ENCODE peak calls at places on chromosome 13, in four cellular contexts. I is K562, K is HepG2, Q is GM12878. F is an unnamed sample.
A peak's percentile ranks its signal among the peaks of the same experiment; 100 is the strongest.

GRCh38 chr13:31790992-31791391 is 51.7 kb downstream of the RXFP2 start:
- DNase-seq in Q (no peak), K (no peak), I (no peak), F (no peak)

GRCh38 chr13:49253310-49253709 is 5.6 kb downstream of the CDADC1 start:
- DNase-seq in K (no peak), Q (no peak), I (no peak), F (no peak)

GRCh38 chr13:79770056-79770455 is 289.1 kb downstream of the NDFIP2 start:
- DNase-seq in I (no peak), K (no peak), Q (no peak), F (no peak)

GRCh38 chr13:73984949-73985691 is 149.1 kb downstream of the KLF12 start:
- DNase-seq in I (no peak), Q (no peak), K (no peak), F (no peak)

GRCh38 chr13:33639158-33639557 is 178.8 kb upstream of the RFC3 start:
- DNase-seq in I (no peak), K (peak; percentile 66), Q (no peak), F (no peak)

GRCh38 chr13:45522571-45522970 is 57.8 kb downstream of the COG3 start:
- DNase-seq in K (no peak), Q (no peak), I (no peak), F (no peak)

GRCh38 chr13:79901336-79901735 is 420.4 kb downstream of the NDFIP2 start:
- DNase-seq in I (no peak), Q (no peak), K (no peak), F (peak; percentile 12)

GRCh38 chr13:21971662-21972635 is 301.1 kb downstream of the FGF9 start:
- DNase-seq in I (no peak), Q (no peak), K (no peak), F (no peak)

GRCh38 chr13:102548811-102549210 is 48.0 kb upstream of the TPP2 start:
- DNase-seq in Q (no peak), I (no peak), K (no peak), F (no peak)

GRCh38 chr13:47230155-47230554 is 333.3 kb upstream of the HTR2A start:
- DNase-seq in I (no peak), K (no peak), Q (no peak), F (no peak)

GRCh38 chr13:44311011-44311481 is 62.6 kb upstream of the SERP2 start:
- DNase-seq in K (no peak), I (no peak), Q (no peak), F (no peak)

DNA sequence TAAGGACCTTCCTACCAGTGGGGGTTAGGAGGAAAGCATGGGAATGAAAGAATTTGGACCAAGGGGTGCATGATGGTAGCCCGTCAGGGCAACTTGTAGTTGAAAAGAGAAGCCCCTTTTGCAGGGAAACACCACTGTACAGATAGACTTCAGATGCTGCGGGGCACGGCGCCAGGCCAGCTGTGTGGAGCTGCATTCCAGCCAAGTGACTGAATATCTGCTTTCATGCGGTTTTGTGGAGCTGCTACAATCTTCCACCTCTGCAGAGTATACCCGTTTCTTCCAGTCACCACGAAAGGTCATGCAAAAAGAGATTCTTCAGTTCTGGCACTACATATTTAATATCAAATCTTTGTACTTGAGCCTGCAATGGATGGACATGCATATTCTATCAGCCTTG is 104.7 kb downstream of the RGCC start:
- DNase-seq in K (no peak), Q (no peak), I (no peak), F (no peak)
- TF ChIP-seq NR2C2 in K (no peak), Q (no peak), I (no peak), F (no peak)

GRCh38 chr13:40272776-40273139 is 393.7 kb downstream of the FOXO1 start:
- DNase-seq in K (no peak), I (no peak), Q (no peak), F (no peak)

GRCh38 chr13:40271931-40272775 is 394.3 kb downstream of the FOXO1 start:
- DNase-seq in I (no peak), K (no peak), Q (no peak), F (no peak)

GRCh38 chr13:40271511-40271910 is 394.9 kb downstream of the FOXO1 start:
- DNase-seq in Q (no peak), I (no peak), K (no peak), F (peak; percentile 12)

GRCh38 chr13:40273173-40274000 is 393.1 kb downstream of the FOXO1 start:
- DNase-seq in I (no peak), K (no peak), Q (no peak), F (no peak)

GRCh38 chr13:40269086-40269485 is 397.4 kb downstream of the FOXO1 start:
- DNase-seq in K (no peak), Q (no peak), I (no peak), F (no peak)
- TF ChIP-seq NR2C2 in K (no peak), Q (no peak), I (no peak), F (no peak)

GRCh38 chr13:30149248-30149647 is 158.1 kb downstream of the KATNAL1 start:
- DNase-seq in Q (no peak), I (no peak), K (no peak), F (no peak)

GRCh38 chr13:30153871-30154426 is 153.4 kb downstream of the KATNAL1 start:
- DNase-seq in K (no peak), Q (no peak), I (no peak), F (peak; percentile 25)

GRCh38 chr13:30154531-30154930 is 152.8 kb downstream of the KATNAL1 start:
- DNase-seq in Q (no peak), K (no peak), I (no peak), F (no peak)

GRCh38 chr13:30148791-30149190 is 158.6 kb downstream of the KATNAL1 start:
- DNase-seq in Q (no peak), I (no peak), K (no peak), F (no peak)

DNA sequence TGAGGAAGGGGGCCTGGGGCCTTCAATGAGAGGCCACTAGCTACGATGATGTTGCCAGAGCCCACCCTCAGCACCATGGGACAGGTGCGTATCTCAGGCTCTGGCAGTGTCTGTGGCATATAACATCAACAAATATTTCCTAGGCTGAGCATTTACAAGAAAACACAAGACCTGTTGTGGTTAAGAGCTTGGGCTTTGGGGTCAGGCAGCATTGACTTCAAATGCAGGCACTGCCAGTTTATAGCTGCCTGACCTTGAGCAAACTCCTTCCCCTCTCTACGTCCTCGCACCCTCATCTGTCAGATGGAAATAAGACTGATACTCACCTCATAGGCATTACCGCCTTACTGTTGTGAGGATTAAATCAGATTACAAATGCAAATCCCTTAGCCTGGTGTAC is 156.0 kb downstream of the KATNAL1 start:
- DNase-seq in K (no peak), Q (no peak), I (no peak), F (no peak)
- TF ChIP-seq NR2C2 in K (no peak), Q (no peak), I (no peak), F (no peak)

GRCh38 chr13:41580345-41580744 is 123.0 kb downstream of the RGCC start:
- DNase-seq in Q (no peak), K (no peak), I (no peak), F (no peak)

GRCh38 chr13:41579881-41580280 is 122.5 kb downstream of the RGCC start:
- DNase-seq in Q (no peak), K (no peak), I (no peak), F (no peak)

GRCh38 chr13:41581884-41582547 is 124.7 kb downstream of the RGCC start:
- DNase-seq in I (no peak), Q (no peak), K (no peak), F (no peak)

GRCh38 chr13:41579168-41579567 is 121.8 kb downstream of the RGCC start:
- DNase-seq in I (no peak), Q (no peak), K (no peak), F (no peak)

GRCh38 chr13:41577437-41577836 is 120.1 kb downstream of the RGCC start:
- DNase-seq in I (no peak), K (no peak), Q (no peak), F (no peak)
- TF ChIP-seq NR2C2 in I (no peak), K (no peak), Q (no peak), F (no peak)

GRCh38 chr13:26011996-26012688 is 39.7 kb downstream of the SHISA2 start:
- DNase-seq in Q (no peak), K (no peak), I (no peak), F (no peak)
- TF ChIP-seq NR2C2 in Q (no peak), K (no peak), I (no peak), F (no peak)

GRCh38 chr13:105312906-105313305 is 1222.6 kb downstream of the EFNB2 start:
- DNase-seq in I (no peak), K (no peak), Q (no peak), F (no peak)

GRCh38 chr13:105311094-105311493 is 1224.4 kb downstream of the EFNB2 start:
- DNase-seq in I (no peak), Q (no peak), K (no peak), F (no peak)

DNA sequence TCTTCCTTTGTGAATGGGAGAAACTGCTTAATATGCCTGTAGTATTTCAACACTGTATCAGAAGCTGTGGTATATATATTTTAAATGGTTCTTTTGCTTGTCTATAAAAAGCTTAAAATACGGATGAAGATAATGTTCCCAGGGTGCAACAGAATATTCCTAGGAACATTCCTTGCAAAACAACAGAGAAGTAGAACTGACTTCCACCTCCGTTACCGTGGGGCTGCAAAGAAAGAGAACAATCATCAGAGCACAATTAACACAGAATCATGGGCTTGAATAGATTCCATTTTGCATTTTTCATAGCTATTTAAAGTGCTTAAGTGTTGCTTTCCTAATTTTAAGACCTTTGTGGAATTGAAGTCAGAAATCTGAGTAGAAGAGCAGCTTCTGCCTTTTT is 1227.7 kb downstream of the EFNB2 start:
- DNase-seq in Q (no peak), K (no peak), I (no peak), F (no peak)
- TF ChIP-seq NR2C2 in Q (no peak), K (no peak), I (no peak), F (no peak)

GRCh38 chr13:98208606-98209005 is 31.5 kb upstream of the RNF113B start:
- DNase-seq in K (no peak), I (no peak), Q (no peak), F (no peak)
- TF ChIP-seq NR2C2 in K (no peak), I (no peak), Q (no peak), F (no peak)

GRCh38 chr13:51231456-51231855 is 9.3 kb downstream of the FAM124A start:
- DNase-seq in I (no peak), K (no peak), Q (no peak), F (no peak)
- TF ChIP-seq NR2C2 in I (no peak), K (no peak), Q (no peak), F (no peak)

F was measured in WTC11.